ENCODE peak calls at places on chromosomes 4 and X, in eight cellular contexts. One of them, this sample, is unnamed.

GRCh38 chr4:151651496-151651895 is 109.3 kb downstream of the GATB start:
- DNase-seq in B cell: no peak
- DNase-seq in MCF 10A: no peak
- DNase-seq in progenitor cell of endocrine pancreas: no peak
- DNase-seq in nephron progenitor cell: no peak
- DNase-seq in AG10803: no peak
- DNase-seq in endothelial cell: no peak
- DNase-seq in body of pancreas: no peak
- DNase-seq in this sample: no peak

GRCh38 chr4:140267576-140267975 is 105.9 kb upstream of the SCOC start:
- DNase-seq in B cell: no peak
- DNase-seq in MCF 10A: no peak
- DNase-seq in progenitor cell of endocrine pancreas: no peak
- DNase-seq in nephron progenitor cell: peak
- DNase-seq in AG10803: no peak
- DNase-seq in endothelial cell: no peak
- DNase-seq in body of pancreas: no peak
- DNase-seq in this sample: no peak

GRCh38 chr4:22695917-22696316 is 3.2 kb downstream of the GBA3 start:
- DNase-seq in B cell: no peak
- DNase-seq in MCF 10A: no peak
- DNase-seq in progenitor cell of endocrine pancreas: no peak
- DNase-seq in nephron progenitor cell: no peak
- DNase-seq in AG10803: no peak
- DNase-seq in endothelial cell: no peak
- DNase-seq in body of pancreas: peak
- DNase-seq in this sample: no peak

GRCh38 chr4:2689825-2690700 is 66.1 kb downstream of the TNIP2 start:
- DNase-seq in B cell: peak
- DNase-seq in MCF 10A: no peak
- DNase-seq in progenitor cell of endocrine pancreas: no peak
- DNase-seq in nephron progenitor cell: no peak
- DNase-seq in AG10803: no peak
- DNase-seq in endothelial cell: no peak
- DNase-seq in body of pancreas: no peak
- DNase-seq in this sample: peak

GRCh38 chr4:56466910-56467283 is 520 bp upstream of the SRP72 start:
- DNase-seq in B cell: no peak
- DNase-seq in MCF 10A: peak
- DNase-seq in progenitor cell of endocrine pancreas: no peak
- DNase-seq in nephron progenitor cell: no peak
- DNase-seq in AG10803: no peak
- DNase-seq in endothelial cell: no peak
- DNase-seq in body of pancreas: no peak
- DNase-seq in this sample: no peak

GRCh38 chrX:72180539-72180938 is 1.0 kb upstream of the PIN4 start:
- DNase-seq in B cell: no peak
- DNase-seq in MCF 10A: no peak
- DNase-seq in progenitor cell of endocrine pancreas: no peak
- DNase-seq in nephron progenitor cell: no peak
- DNase-seq in AG10803: no peak
- DNase-seq in endothelial cell: no peak
- DNase-seq in body of pancreas: no peak
- DNase-seq in this sample: no peak

GRCh38 chrX:16033336-16033735 is 90.0 kb upstream of the GRPR start:
- DNase-seq in B cell: no peak
- DNase-seq in MCF 10A: no peak
- DNase-seq in progenitor cell of endocrine pancreas: no peak
- DNase-seq in nephron progenitor cell: no peak
- DNase-seq in AG10803: peak
- DNase-seq in endothelial cell: no peak
- DNase-seq in body of pancreas: no peak
- DNase-seq in this sample: no peak

GRCh38 chrX:10634681-10635161 is 14.3 kb upstream of the MID1 start:
- DNase-seq in B cell: no peak
- DNase-seq in MCF 10A: peak
- DNase-seq in progenitor cell of endocrine pancreas: no peak
- DNase-seq in nephron progenitor cell: no peak
- DNase-seq in AG10803: peak
- DNase-seq in endothelial cell: no peak
- DNase-seq in body of pancreas: no peak
- DNase-seq in this sample: no peak

GRCh38 chrX:107766470-107767140 is 9.0 kb downstream of the TSC22D3 start:
- DNase-seq in B cell: no peak
- DNase-seq in MCF 10A: peak
- DNase-seq in progenitor cell of endocrine pancreas: no peak
- DNase-seq in nephron progenitor cell: no peak
- DNase-seq in AG10803: peak
- DNase-seq in endothelial cell: no peak
- DNase-seq in body of pancreas: peak
- DNase-seq in this sample: no peak

GRCh38 chrX:76183289-76184057 is 10.6 kb downstream of the PBDC1 start:
- DNase-seq in B cell: no peak
- DNase-seq in MCF 10A: peak
- DNase-seq in progenitor cell of endocrine pancreas: no peak
- DNase-seq in nephron progenitor cell: no peak
- DNase-seq in AG10803: peak
- DNase-seq in endothelial cell: no peak
- DNase-seq in body of pancreas: no peak
- DNase-seq in this sample: no peak

GRCh38 chr4:183241322-183241640 is 78.8 kb downstream of the CLDN22 start:
- DNase-seq in B cell: no peak
- DNase-seq in MCF 10A: peak
- DNase-seq in progenitor cell of endocrine pancreas: no peak
- DNase-seq in nephron progenitor cell: no peak
- DNase-seq in AG10803: peak
- DNase-seq in endothelial cell: no peak
- DNase-seq in body of pancreas: peak
- DNase-seq in this sample: no peak

GRCh38 chrX:42678133-42678532 is 99.8 kb downstream of the PPP1R2C start:
- DNase-seq in B cell: no peak
- DNase-seq in MCF 10A: peak
- DNase-seq in progenitor cell of endocrine pancreas: no peak
- DNase-seq in nephron progenitor cell: no peak
- DNase-seq in AG10803: peak
- DNase-seq in endothelial cell: no peak
- DNase-seq in body of pancreas: peak
- DNase-seq in this sample: no peak

GRCh38 chr4:82561745-82562552 is at the start of gene TMEM150C:
- DNase-seq in B cell: peak
- DNase-seq in MCF 10A: peak
- DNase-seq in progenitor cell of endocrine pancreas: peak
- DNase-seq in nephron progenitor cell: peak
- DNase-seq in AG10803: peak
- DNase-seq in endothelial cell: peak
- DNase-seq in body of pancreas: peak
- DNase-seq in this sample: no peak

GRCh38 chr4:127656047-127656680 is 23.4 kb downstream of the INTU start:
- DNase-seq in B cell: no peak
- DNase-seq in MCF 10A: no peak
- DNase-seq in progenitor cell of endocrine pancreas: no peak
- DNase-seq in nephron progenitor cell: no peak
- DNase-seq in AG10803: no peak
- DNase-seq in endothelial cell: no peak
- DNase-seq in body of pancreas: no peak
- DNase-seq in this sample: no peak

GRCh38 chr4:82284475-82284857 is 89.3 kb downstream of the HNRNPD start:
- DNase-seq in B cell: no peak
- DNase-seq in MCF 10A: no peak
- DNase-seq in progenitor cell of endocrine pancreas: no peak
- DNase-seq in nephron progenitor cell: no peak
- DNase-seq in AG10803: peak
- DNase-seq in endothelial cell: no peak
- DNase-seq in body of pancreas: no peak
- DNase-seq in this sample: no peak

GRCh38 chr4:155780773-155781172 is 22.0 kb downstream of the GUCY1B1 start:
- DNase-seq in B cell: no peak
- DNase-seq in MCF 10A: no peak
- DNase-seq in progenitor cell of endocrine pancreas: no peak
- DNase-seq in nephron progenitor cell: no peak
- DNase-seq in AG10803: no peak
- DNase-seq in endothelial cell: no peak
- DNase-seq in body of pancreas: no peak
- DNase-seq in this sample: no peak

GRCh38 chr4:5399790-5400421 is 308.5 kb downstream of the EVC2 start:
- DNase-seq in B cell: no peak
- DNase-seq in MCF 10A: peak
- DNase-seq in progenitor cell of endocrine pancreas: peak
- DNase-seq in nephron progenitor cell: peak
- DNase-seq in AG10803: peak
- DNase-seq in endothelial cell: peak
- DNase-seq in body of pancreas: peak
- DNase-seq in this sample: no peak

GRCh38 chr4:5636766-5637670 is 71.3 kb downstream of the EVC2 start:
- DNase-seq in B cell: no peak
- DNase-seq in MCF 10A: no peak
- DNase-seq in progenitor cell of endocrine pancreas: no peak
- DNase-seq in nephron progenitor cell: no peak
- DNase-seq in AG10803: no peak
- DNase-seq in endothelial cell: no peak
- DNase-seq in body of pancreas: no peak
- DNase-seq in this sample: no peak

GRCh38 chr4:79141530-79141929 is 184.3 kb downstream of the NAA11 start:
- DNase-seq in B cell: no peak
- DNase-seq in MCF 10A: peak
- DNase-seq in progenitor cell of endocrine pancreas: peak
- DNase-seq in nephron progenitor cell: peak
- DNase-seq in AG10803: peak
- DNase-seq in endothelial cell: peak
- DNase-seq in body of pancreas: no peak
- DNase-seq in this sample: no peak

GRCh38 chr4:113574636-113575103 is 186.9 kb downstream of the CAMK2D start:
- DNase-seq in B cell: no peak
- DNase-seq in MCF 10A: peak
- DNase-seq in progenitor cell of endocrine pancreas: no peak
- DNase-seq in nephron progenitor cell: no peak
- DNase-seq in AG10803: peak
- DNase-seq in endothelial cell: no peak
- DNase-seq in body of pancreas: no peak
- DNase-seq in this sample: no peak

GRCh38 chr4:159269143-159269542 is 166.3 kb downstream of the RAPGEF2 start:
- DNase-seq in B cell: no peak
- DNase-seq in MCF 10A: no peak
- DNase-seq in progenitor cell of endocrine pancreas: no peak
- DNase-seq in nephron progenitor cell: no peak
- DNase-seq in AG10803: no peak
- DNase-seq in endothelial cell: no peak
- DNase-seq in body of pancreas: no peak
- DNase-seq in this sample: no peak

GRCh38 chr4:31518796-31519250 is 798.7 kb downstream of the PCDH7 start:
- DNase-seq in B cell: no peak
- DNase-seq in MCF 10A: peak
- DNase-seq in progenitor cell of endocrine pancreas: no peak
- DNase-seq in nephron progenitor cell: no peak
- DNase-seq in AG10803: peak
- DNase-seq in endothelial cell: no peak
- DNase-seq in body of pancreas: no peak
- DNase-seq in this sample: no peak

GRCh38 chrX:103061486-103061885 is 2.5 kb downstream of the BEX1 start:
- DNase-seq in B cell: no peak
- DNase-seq in MCF 10A: no peak
- DNase-seq in progenitor cell of endocrine pancreas: no peak
- DNase-seq in nephron progenitor cell: no peak
- DNase-seq in AG10803: no peak
- DNase-seq in endothelial cell: no peak
- DNase-seq in body of pancreas: no peak
- DNase-seq in this sample: no peak

GRCh38 chrX:103066606-103067005 is 2.6 kb upstream of the BEX1 start:
- DNase-seq in B cell: no peak
- DNase-seq in MCF 10A: no peak
- DNase-seq in progenitor cell of endocrine pancreas: no peak
- DNase-seq in nephron progenitor cell: no peak
- DNase-seq in AG10803: peak
- DNase-seq in endothelial cell: no peak
- DNase-seq in body of pancreas: no peak
- DNase-seq in this sample: no peak

GRCh38 chrX:103063918-103064434 is at the start of gene BEX1:
- DNase-seq in B cell: no peak
- DNase-seq in MCF 10A: no peak
- DNase-seq in progenitor cell of endocrine pancreas: peak
- DNase-seq in nephron progenitor cell: peak
- DNase-seq in AG10803: peak
- DNase-seq in endothelial cell: peak
- DNase-seq in body of pancreas: peak
- DNase-seq in this sample: no peak

GRCh38 chrX:103063191-103063845 is 653 bp downstream of the BEX1 start:
- DNase-seq in B cell: no peak
- DNase-seq in MCF 10A: peak
- DNase-seq in progenitor cell of endocrine pancreas: peak
- DNase-seq in nephron progenitor cell: peak
- DNase-seq in AG10803: peak
- DNase-seq in endothelial cell: peak
- DNase-seq in body of pancreas: peak
- DNase-seq in this sample: no peak
- TF ChIP-seq CTCF in B cell: no peak
- TF ChIP-seq CTCF in MCF 10A: no peak
- TF ChIP-seq CTCF in progenitor cell of endocrine pancreas: peak
- TF ChIP-seq CTCF in nephron progenitor cell: peak
- TF ChIP-seq CTCF in AG10803: no peak
- TF ChIP-seq CTCF in endothelial cell: peak
- TF ChIP-seq CTCF in body of pancreas: no peak
- TF ChIP-seq CTCF in this sample: peak

GRCh38 chr4:121656269-121656641 is 40.5 kb downstream of the ANXA5 start:
- DNase-seq in B cell: no peak
- DNase-seq in MCF 10A: peak
- DNase-seq in progenitor cell of endocrine pancreas: no peak
- DNase-seq in nephron progenitor cell: peak
- DNase-seq in AG10803: peak
- DNase-seq in endothelial cell: peak
- DNase-seq in body of pancreas: peak
- DNase-seq in this sample: no peak
- TF ChIP-seq CTCF in B cell: no peak
- TF ChIP-seq CTCF in MCF 10A: peak
- TF ChIP-seq CTCF in progenitor cell of endocrine pancreas: peak
- TF ChIP-seq CTCF in nephron progenitor cell: peak
- TF ChIP-seq CTCF in AG10803: peak
- TF ChIP-seq CTCF in endothelial cell: peak
- TF ChIP-seq CTCF in body of pancreas: peak
- TF ChIP-seq CTCF in this sample: peak

GRCh38 chr4:44438687-44439086 is 9.9 kb downstream of the KCTD8 start:
- DNase-seq in B cell: no peak
- DNase-seq in MCF 10A: no peak
- DNase-seq in progenitor cell of endocrine pancreas: no peak
- DNase-seq in nephron progenitor cell: no peak
- DNase-seq in AG10803: no peak
- DNase-seq in endothelial cell: no peak
- DNase-seq in body of pancreas: no peak
- DNase-seq in this sample: no peak

GRCh38 chr4:44434247-44434646 is 14.4 kb downstream of the KCTD8 start:
- DNase-seq in B cell: no peak
- DNase-seq in MCF 10A: no peak
- DNase-seq in progenitor cell of endocrine pancreas: no peak
- DNase-seq in nephron progenitor cell: no peak
- DNase-seq in AG10803: no peak
- DNase-seq in endothelial cell: no peak
- DNase-seq in body of pancreas: no peak
- DNase-seq in this sample: no peak
- TF ChIP-seq CTCF in B cell: no peak
- TF ChIP-seq CTCF in MCF 10A: no peak
- TF ChIP-seq CTCF in progenitor cell of endocrine pancreas: no peak
- TF ChIP-seq CTCF in nephron progenitor cell: no peak
- TF ChIP-seq CTCF in AG10803: no peak
- TF ChIP-seq CTCF in endothelial cell: no peak
- TF ChIP-seq CTCF in body of pancreas: no peak
- TF ChIP-seq CTCF in this sample: no peak

GRCh38 chr4:129046055-129046959 is 47.0 kb downstream of the SCLT1 start:
- DNase-seq in B cell: no peak
- DNase-seq in MCF 10A: no peak
- DNase-seq in progenitor cell of endocrine pancreas: no peak
- DNase-seq in nephron progenitor cell: no peak
- DNase-seq in AG10803: no peak
- DNase-seq in endothelial cell: no peak
- DNase-seq in body of pancreas: no peak
- DNase-seq in this sample: no peak

GRCh38 chr4:129043523-129043922 is 49.8 kb downstream of the SCLT1 start:
- DNase-seq in B cell: no peak
- DNase-seq in MCF 10A: peak
- DNase-seq in progenitor cell of endocrine pancreas: no peak
- DNase-seq in nephron progenitor cell: no peak
- DNase-seq in AG10803: peak
- DNase-seq in endothelial cell: no peak
- DNase-seq in body of pancreas: no peak
- DNase-seq in this sample: no peak
- TF ChIP-seq CTCF in B cell: no peak
- TF ChIP-seq CTCF in MCF 10A: peak
- TF ChIP-seq CTCF in progenitor cell of endocrine pancreas: peak
- TF ChIP-seq CTCF in nephron progenitor cell: no peak
- TF ChIP-seq CTCF in AG10803: peak
- TF ChIP-seq CTCF in endothelial cell: no peak
- TF ChIP-seq CTCF in body of pancreas: no peak
- TF ChIP-seq CTCF in this sample: peak

This sample was measured in osteocyte.